ENCODE peak calls at places on chromosomes 6 and 20, in four cellular contexts. F is GM13976, U is brain microvascular endothelial cell, B is fibroblast of lung. Z is an unnamed sample.

GRCh38 chr6:119100115-119100514 is 21.7 kb upstream of the FAM184A start:
- DNase-seq in F (no peak), U (no peak), B (no peak), Z (no peak)

GRCh38 chr6:92848459-92848858 is 570.9 kb downstream of the EPHA7 start:
- DNase-seq in F (no peak), U (no peak), B (no peak), Z (no peak)

GRCh38 chr20:47392721-47393073 is 36.2 kb upstream of the ZMYND8 start:
- DNase-seq in F (no peak), U (peak; percentile 20), B (no peak), Z (no peak)

GRCh38 chr6:1424306-1424927 is 35.0 kb downstream of the FOXF2 start:
- DNase-seq in F (peak; percentile 70), U (peak; percentile 74), B (peak; percentile 83), Z (peak; percentile 41)

GRCh38 chr6:7542878-7543394 is 1.5 kb downstream of the DSP start:
- DNase-seq in F (peak; percentile 47), U (peak; percentile 67), B (no peak), Z (no peak)

GRCh38 chr6:6685249-6685667 is 96.7 kb downstream of the LY86 start:
- DNase-seq in F (no peak), U (no peak), B (no peak), Z (no peak)

GRCh38 chr20:57493091-57493615 is 31.8 kb downstream of the CTCFL start:
- DNase-seq in F (no peak), U (no peak), B (no peak), Z (no peak)

GRCh38 chr6:166005401-166005845 is 162.2 kb downstream of the TBXT start:
- DNase-seq in F (no peak), U (no peak), B (peak; percentile 75), Z (no peak)

GRCh38 chr20:41180599-41181333 is 43.4 kb downstream of the PLCG1 start:
- DNase-seq in F (no peak), U (no peak), B (no peak), Z (no peak)

GRCh38 chr6:15682965-15683822 is 20.4 kb upstream of the DTNBP1 start:
- DNase-seq in F (no peak), U (no peak), B (no peak), Z (no peak)

GRCh38 chr20:4256886-4257285 is 241.5 kb upstream of the RNF24 start:
- DNase-seq in F (no peak), U (no peak), B (no peak), Z (no peak)

GRCh38 chr20:36152266-36152665 is 2.3 kb upstream of the EPB41L1 start:
- DNase-seq in F (no peak), U (no peak), B (no peak), Z (no peak)

GRCh38 chr6:71031912-71032311 is 75.1 kb upstream of the B3GAT2 start:
- DNase-seq in F (no peak), U (no peak), B (peak; percentile 60), Z (no peak)

GRCh38 chr6:22372922-22373321 is 76.1 kb upstream of the PRL start:
- DNase-seq in F (no peak), U (no peak), B (no peak), Z (no peak)

GRCh38 chr6:38027685-38028373 is 208.3 kb downstream of the ZFAND3 start:
- DNase-seq in F (no peak), U (no peak), B (no peak), Z (no peak)

GRCh38 chr6:122869437-122870024 is 80.5 kb downstream of the SMPDL3A start:
- DNase-seq in F (peak; percentile 52), U (peak; percentile 45), B (peak; percentile 63), Z (peak; percentile 17)

GRCh38 chr6:27753668-27754407 is 158.4 kb downstream of the OR2B2 start:
- DNase-seq in F (peak; percentile 71), U (peak; percentile 91), B (peak; percentile 80), Z (peak; percentile 88)

GRCh38 chr20:49045440-49046086 is 549 bp upstream of the CSE1L start:
- DNase-seq in F (no peak), U (no peak), B (peak; percentile 3), Z (peak; percentile 47)

GRCh38 chr6:44253307-44254101 is 3.8 kb downstream of the SLC35B2 start:
- DNase-seq in F (no peak), U (peak; percentile 21), B (no peak), Z (peak; percentile 81)

GRCh38 chr6:32367641-32368040 is 4.1 kb downstream of the TSBP1 start:
- DNase-seq in F (no peak), U (no peak), B (no peak), Z (no peak)
- TF ChIP-seq CTCF in F (no peak), U (no peak), B (no peak), Z (no peak)

GRCh38 chr6:33163540-33163939 is 28.7 kb downstream of the COL11A2 start:
- DNase-seq in F (no peak), U (no peak), B (no peak), Z (no peak)

GRCh38 chr6:33160096-33160495 is 32.2 kb downstream of the COL11A2 start:
- DNase-seq in F (no peak), U (no peak), B (no peak), Z (no peak)

GRCh38 chr6:33162471-33162870 is 29.8 kb downstream of the COL11A2 start:
- DNase-seq in F (no peak), U (no peak), B (no peak), Z (no peak)

GRCh38 chr6:33160728-33161323 is 31.4 kb downstream of the COL11A2 start:
- DNase-seq in F (peak; percentile 32), U (peak; percentile 58), B (peak; percentile 89), Z (peak; percentile 26)

GRCh38 chr6:33161354-33162320 is 30.6 kb downstream of the COL11A2 start:
- DNase-seq in F (peak; percentile 94), U (peak; percentile 56), B (peak; percentile 49), Z (peak; percentile 83)
- TF ChIP-seq CTCF in F (peak; percentile 97), U (peak; percentile 94), B (peak; percentile 83), Z (peak; percentile 96)

GRCh38 chr20:10649817-10650200 is 24.0 kb downstream of the JAG1 start:
- DNase-seq in F (no peak), U (peak; percentile 83), B (no peak), Z (no peak)

GRCh38 chr20:10652660-10653191 is 21.1 kb downstream of the JAG1 start:
- DNase-seq in F (no peak), U (no peak), B (no peak), Z (no peak)

GRCh38 chr20:10652185-10652584 is 21.6 kb downstream of the JAG1 start:
- DNase-seq in F (no peak), U (no peak), B (no peak), Z (no peak)

GRCh38 chr20:10649080-10649816 is 24.6 kb downstream of the JAG1 start:
- DNase-seq in F (no peak), U (no peak), B (no peak), Z (no peak)

GRCh38 chr20:10651227-10651990 is 22.4 kb downstream of the JAG1 start:
- DNase-seq in F (no peak), U (peak; percentile 73), B (peak; percentile 55), Z (no peak)
- TF ChIP-seq CTCF in F (peak; percentile 9), U (peak; percentile 6), B (no peak), Z (no peak)

GRCh38 chr20:50510706-50511401 is 671 bp downstream of the PTPN1 start:
- DNase-seq in F (no peak), U (no peak), B (no peak), Z (peak; percentile 37)

GRCh38 chr20:50512323-50512722 is 2.1 kb downstream of the PTPN1 start:
- DNase-seq in F (no peak), U (no peak), B (no peak), Z (no peak)

GRCh38 chr20:50513169-50514034 is 3.2 kb downstream of the PTPN1 start:
- DNase-seq in F (no peak), U (no peak), B (peak; percentile 70), Z (no peak)

GRCh38 chr20:50508171-50508761 is 1.9 kb upstream of the PTPN1 start:
- DNase-seq in F (no peak), U (no peak), B (no peak), Z (no peak)

DNA sequence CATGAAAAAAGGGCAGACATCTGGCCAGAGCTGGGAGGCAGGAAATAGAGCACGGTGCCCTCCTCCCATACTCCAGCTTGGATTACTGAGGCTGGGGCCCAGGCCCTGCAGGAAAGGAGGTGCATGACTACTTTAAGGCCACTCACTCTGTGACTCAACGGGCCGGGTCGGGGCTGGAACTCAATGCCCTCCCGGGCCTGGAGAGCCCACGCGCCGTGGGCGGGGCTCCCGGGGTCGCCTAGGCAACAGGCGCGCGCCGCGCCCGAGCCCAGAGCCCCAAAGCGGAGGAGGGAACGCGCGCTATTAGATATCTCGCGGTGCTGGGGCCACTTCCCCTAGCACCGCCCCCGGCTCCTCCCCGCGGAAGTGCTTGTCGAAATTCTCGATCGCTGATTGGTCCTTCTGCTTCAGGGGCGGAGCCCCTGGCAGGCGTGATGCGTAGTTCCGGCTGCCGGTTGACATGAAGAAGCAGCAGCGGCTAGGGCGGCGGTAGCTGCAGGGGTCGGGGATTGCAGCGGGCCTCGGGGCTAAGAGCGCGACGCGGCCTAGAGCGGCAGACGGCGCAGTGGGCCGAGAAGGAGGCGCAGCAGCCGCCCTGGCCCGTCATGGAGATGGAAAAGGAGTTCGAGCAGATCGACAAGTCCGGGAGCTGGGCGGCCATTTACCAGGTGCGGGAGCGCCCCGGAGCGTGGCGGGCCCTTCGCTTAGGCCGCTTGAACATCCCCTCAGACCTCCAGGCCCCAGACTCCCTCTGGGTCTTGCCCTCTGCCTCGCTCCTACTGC is at the start of gene PTPN1:
- DNase-seq in F (peak; percentile 97), U (peak; percentile 98), B (peak; percentile 99), Z (peak; percentile 99)
- TF ChIP-seq CTCF in F (no peak), U (peak; percentile 42), B (peak; percentile 10), Z (no peak)

DNA sequence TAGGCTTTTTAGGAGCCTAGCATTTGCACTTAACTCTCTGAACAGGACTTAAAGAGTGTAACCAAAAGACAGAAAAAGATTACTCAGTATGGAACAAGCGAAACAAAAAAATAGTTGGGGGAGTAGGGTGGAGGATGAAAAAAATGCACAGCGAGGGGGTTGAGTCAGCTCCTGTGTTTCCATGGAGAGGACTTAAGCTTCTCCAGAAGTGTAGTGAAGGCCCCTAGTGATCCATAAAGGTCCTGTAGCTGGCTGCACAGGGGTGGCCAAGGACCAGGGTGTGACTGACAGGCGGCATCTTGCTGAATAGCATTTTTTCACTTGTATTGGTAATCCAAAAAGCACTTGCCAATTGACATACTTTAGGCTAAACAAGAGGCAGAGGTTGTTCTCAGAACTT is 533.9 kb downstream of the RFPL4B start:
- DNase-seq in F (no peak), U (peak; percentile 72), B (peak; percentile 48), Z (no peak)
- TF ChIP-seq CTCF in F (no peak), U (peak; percentile 9), B (no peak), Z (no peak)

Z was measured in activated CD8-positive, alpha-beta T cell treated with anti-CD3 and anti-CD28 coated beads for 36 hours.